ENCODE peak calls at places on chromosomes 1 and 21, in six cellular contexts. One of them, this sample, is unnamed.

GRCh38 chr1:34354367-34354766 is 177.7 kb downstream of the C1orf94 start:
- DNase-seq in body of pancreas: no peak
- DNase-seq in posterior vena cava: no peak
- DNase-seq in stimulated activated CD4-positive, alpha-beta T cell treated with anti-CD3 and anti-CD28 coated beads, TNF-alpha, amount 100 ng/mL, for 24 hours: no peak
- DNase-seq in pons: no peak
- DNase-seq in ovary: no peak
- DNase-seq in this sample: no peak

GRCh38 chr1:26021647-26022403 is at the start of gene EXTL1:
- DNase-seq in body of pancreas: no peak
- DNase-seq in posterior vena cava: no peak
- DNase-seq in stimulated activated CD4-positive, alpha-beta T cell treated with anti-CD3 and anti-CD28 coated beads, TNF-alpha, amount 100 ng/mL, for 24 hours: no peak
- DNase-seq in pons: no peak
- DNase-seq in ovary: peak; percentile 73
- DNase-seq in this sample: no peak

GRCh38 chr1:75672528-75673393 is 51.7 kb upstream of the ACADM start:
- DNase-seq in body of pancreas: no peak
- DNase-seq in posterior vena cava: no peak
- DNase-seq in stimulated activated CD4-positive, alpha-beta T cell treated with anti-CD3 and anti-CD28 coated beads, TNF-alpha, amount 100 ng/mL, for 24 hours: no peak
- DNase-seq in pons: no peak
- DNase-seq in ovary: no peak
- DNase-seq in this sample: no peak

GRCh38 chr1:198253259-198253658 is 96.5 kb downstream of the NEK7 start:
- DNase-seq in body of pancreas: no peak
- DNase-seq in posterior vena cava: no peak
- DNase-seq in stimulated activated CD4-positive, alpha-beta T cell treated with anti-CD3 and anti-CD28 coated beads, TNF-alpha, amount 100 ng/mL, for 24 hours: no peak
- DNase-seq in pons: no peak
- DNase-seq in ovary: no peak
- DNase-seq in this sample: no peak

GRCh38 chr1:6414443-6414844 is 5.3 kb downstream of the HES2 start:
- DNase-seq in body of pancreas: no peak
- DNase-seq in posterior vena cava: no peak
- DNase-seq in stimulated activated CD4-positive, alpha-beta T cell treated with anti-CD3 and anti-CD28 coated beads, TNF-alpha, amount 100 ng/mL, for 24 hours: peak; percentile 27
- DNase-seq in pons: no peak
- DNase-seq in ovary: no peak
- DNase-seq in this sample: no peak

GRCh38 chr1:151479462-151479861 is 20.2 kb upstream of the POGZ start:
- DNase-seq in body of pancreas: no peak
- DNase-seq in posterior vena cava: no peak
- DNase-seq in stimulated activated CD4-positive, alpha-beta T cell treated with anti-CD3 and anti-CD28 coated beads, TNF-alpha, amount 100 ng/mL, for 24 hours: no peak
- DNase-seq in pons: no peak
- DNase-seq in ovary: no peak
- DNase-seq in this sample: no peak

GRCh38 chr1:22488319-22488718 is 36.7 kb downstream of the ZBTB40 start:
- DNase-seq in body of pancreas: no peak
- DNase-seq in posterior vena cava: no peak
- DNase-seq in stimulated activated CD4-positive, alpha-beta T cell treated with anti-CD3 and anti-CD28 coated beads, TNF-alpha, amount 100 ng/mL, for 24 hours: no peak
- DNase-seq in pons: no peak
- DNase-seq in ovary: no peak
- DNase-seq in this sample: no peak

GRCh38 chr1:231603598-231604275 is 22.9 kb upstream of the DISC1 start:
- DNase-seq in body of pancreas: peak; percentile 47
- DNase-seq in posterior vena cava: no peak
- DNase-seq in stimulated activated CD4-positive, alpha-beta T cell treated with anti-CD3 and anti-CD28 coated beads, TNF-alpha, amount 100 ng/mL, for 24 hours: no peak
- DNase-seq in pons: peak; percentile 81
- DNase-seq in ovary: no peak
- DNase-seq in this sample: no peak

GRCh38 chr21:42583150-42583991 is 69.7 kb downstream of the SLC37A1 start:
- DNase-seq in body of pancreas: no peak
- DNase-seq in posterior vena cava: peak; percentile 72
- DNase-seq in stimulated activated CD4-positive, alpha-beta T cell treated with anti-CD3 and anti-CD28 coated beads, TNF-alpha, amount 100 ng/mL, for 24 hours: no peak
- DNase-seq in pons: no peak
- DNase-seq in ovary: no peak
- DNase-seq in this sample: peak; percentile 58

GRCh38 chr21:41678016-41678935 is 88.6 kb downstream of the RIPK4 start:
- DNase-seq in body of pancreas: peak; percentile 95
- DNase-seq in posterior vena cava: no peak
- DNase-seq in stimulated activated CD4-positive, alpha-beta T cell treated with anti-CD3 and anti-CD28 coated beads, TNF-alpha, amount 100 ng/mL, for 24 hours: no peak
- DNase-seq in pons: no peak
- DNase-seq in ovary: no peak
- DNase-seq in this sample: peak; percentile 58

GRCh38 chr1:117128323-117129079 is 7.0 kb upstream of the TRIM45 start:
- DNase-seq in body of pancreas: no peak
- DNase-seq in posterior vena cava: no peak
- DNase-seq in stimulated activated CD4-positive, alpha-beta T cell treated with anti-CD3 and anti-CD28 coated beads, TNF-alpha, amount 100 ng/mL, for 24 hours: no peak
- DNase-seq in pons: peak; percentile 76
- DNase-seq in ovary: no peak
- DNase-seq in this sample: no peak

This sample was measured in spleen.